ENCODE peak calls at places on chromosome 19, in six cellular contexts. One of them, this sample, is unnamed.

GRCh38 chr19:43700368-43701015 is 15.4 kb upstream of the IRGC start:
- DNase-seq in A549: no peak
- DNase-seq in WTC11: no peak
- DNase-seq in endothelial cell of umbilical vein: peak; percentile 69
- DNase-seq in H1: no peak
- DNase-seq in HepG2: no peak
- DNase-seq in this sample: no peak

GRCh38 chr19:566403-566802 is 6.0 kb upstream of the BSG start:
- DNase-seq in A549: no peak
- DNase-seq in WTC11: no peak
- DNase-seq in endothelial cell of umbilical vein: no peak
- DNase-seq in H1: no peak
- DNase-seq in HepG2: peak; percentile 81
- DNase-seq in this sample: peak; percentile 55

GRCh38 chr19:21833733-21834132 is 2.2 kb downstream of the ZNF43 start:
- DNase-seq in A549: no peak
- DNase-seq in WTC11: no peak
- DNase-seq in endothelial cell of umbilical vein: no peak
- DNase-seq in H1: no peak
- DNase-seq in HepG2: no peak
- DNase-seq in this sample: no peak

GRCh38 chr19:33971073-33971472 is 174.4 kb downstream of the KCTD15 start:
- DNase-seq in A549: no peak
- DNase-seq in WTC11: no peak
- DNase-seq in endothelial cell of umbilical vein: no peak
- DNase-seq in H1: no peak
- DNase-seq in HepG2: no peak
- DNase-seq in this sample: no peak

GRCh38 chr19:8020681-8021080 is 15.2 kb upstream of the ELAVL1 start:
- DNase-seq in A549: no peak
- DNase-seq in WTC11: no peak
- DNase-seq in endothelial cell of umbilical vein: no peak
- DNase-seq in H1: no peak
- DNase-seq in HepG2: no peak
- DNase-seq in this sample: no peak

GRCh38 chr19:18696023-18696422 is 12.5 kb downstream of the CRTC1 start:
- DNase-seq in A549: no peak
- DNase-seq in WTC11: no peak
- DNase-seq in endothelial cell of umbilical vein: no peak
- DNase-seq in H1: no peak
- DNase-seq in HepG2: no peak
- DNase-seq in this sample: peak; percentile 56

GRCh38 chr19:33064778-33065550 is at the start of gene RHPN2:
- DNase-seq in A549: peak; percentile 93
- DNase-seq in WTC11: peak; percentile 72
- DNase-seq in endothelial cell of umbilical vein: peak; percentile 57
- DNase-seq in H1: peak; percentile 82
- DNase-seq in HepG2: peak; percentile 43
- DNase-seq in this sample: peak; percentile 86

GRCh38 chr19:588758-589692 is 656 bp upstream of the HCN2 start:
- DNase-seq in A549: peak; percentile 64
- DNase-seq in WTC11: no peak
- DNase-seq in endothelial cell of umbilical vein: no peak
- DNase-seq in H1: no peak
- DNase-seq in HepG2: no peak
- DNase-seq in this sample: no peak

GRCh38 chr19:2064788-2065524 is 13.9 kb upstream of the MKNK2 start:
- DNase-seq in A549: no peak
- DNase-seq in WTC11: no peak
- DNase-seq in endothelial cell of umbilical vein: no peak
- DNase-seq in H1: no peak
- DNase-seq in HepG2: no peak
- DNase-seq in this sample: no peak

GRCh38 chr19:1577090-1577928 is 9.2 kb upstream of the MEX3D start:
- DNase-seq in A549: no peak
- DNase-seq in WTC11: no peak
- DNase-seq in endothelial cell of umbilical vein: no peak
- DNase-seq in H1: no peak
- DNase-seq in HepG2: no peak
- DNase-seq in this sample: no peak

GRCh38 chr19:23241433-23241832 is 8.8 kb downstream of the ZNF724 start:
- DNase-seq in A549: no peak
- DNase-seq in WTC11: no peak
- DNase-seq in endothelial cell of umbilical vein: no peak
- DNase-seq in H1: no peak
- DNase-seq in HepG2: no peak
- DNase-seq in this sample: no peak

GRCh38 chr19:10762656-10763055 is 44.8 kb downstream of the DNM2 start:
- DNase-seq in A549: peak; percentile 54
- DNase-seq in WTC11: no peak
- DNase-seq in endothelial cell of umbilical vein: no peak
- DNase-seq in H1: no peak
- DNase-seq in HepG2: no peak
- DNase-seq in this sample: no peak

GRCh38 chr19:10761443-10762242 is 43.8 kb downstream of the DNM2 start:
- DNase-seq in A549: no peak
- DNase-seq in WTC11: peak; percentile 56
- DNase-seq in endothelial cell of umbilical vein: no peak
- DNase-seq in H1: no peak
- DNase-seq in HepG2: no peak
- DNase-seq in this sample: no peak

GRCh38 chr19:10763399-10763798 is 45.5 kb downstream of the DNM2 start:
- DNase-seq in A549: no peak
- DNase-seq in WTC11: no peak
- DNase-seq in endothelial cell of umbilical vein: no peak
- DNase-seq in H1: no peak
- DNase-seq in HepG2: no peak
- DNase-seq in this sample: no peak

GRCh38 chr19:10758978-10759377 is 41.1 kb downstream of the DNM2 start:
- DNase-seq in A549: no peak
- DNase-seq in WTC11: no peak
- DNase-seq in endothelial cell of umbilical vein: no peak
- DNase-seq in H1: no peak
- DNase-seq in HepG2: no peak
- DNase-seq in this sample: no peak

GRCh38 chr19:10760268-10760944 is 42.5 kb downstream of the DNM2 start:
- DNase-seq in A549: no peak
- DNase-seq in WTC11: no peak
- DNase-seq in endothelial cell of umbilical vein: no peak
- DNase-seq in H1: no peak
- DNase-seq in HepG2: no peak
- DNase-seq in this sample: peak; percentile 57
- TF ChIP-seq JUN in A549: no peak
- TF ChIP-seq JUN in WTC11: no peak
- TF ChIP-seq JUN in endothelial cell of umbilical vein: no peak
- TF ChIP-seq JUN in H1: no peak
- TF ChIP-seq JUN in HepG2: no peak
- TF ChIP-seq JUN in this sample: no peak

DNA sequence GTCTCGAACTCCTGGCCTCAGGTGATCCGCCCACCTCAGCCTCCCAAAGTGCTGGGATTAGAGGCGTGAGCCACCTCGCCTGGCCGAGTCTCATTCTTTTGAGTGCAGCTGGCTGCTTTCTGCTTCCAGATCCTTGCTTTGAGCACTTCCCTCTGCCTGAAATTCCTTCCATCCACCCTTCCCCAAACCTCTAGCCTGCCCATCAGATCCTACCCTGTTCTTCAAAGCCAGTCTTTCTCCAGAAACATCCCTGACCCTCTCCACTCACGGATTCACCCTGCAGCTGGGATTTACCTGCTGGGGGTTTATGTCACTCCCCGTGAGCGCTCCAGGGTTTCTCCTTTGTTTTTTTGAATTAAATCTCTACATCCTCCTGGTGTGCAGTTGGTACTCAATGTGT is 13.1 kb upstream of the NPAS1 start:
- DNase-seq in A549: no peak
- DNase-seq in WTC11: no peak
- DNase-seq in endothelial cell of umbilical vein: no peak
- DNase-seq in H1: no peak
- DNase-seq in HepG2: no peak
- DNase-seq in this sample: no peak
- TF ChIP-seq JUN in A549: no peak
- TF ChIP-seq JUN in WTC11: no peak
- TF ChIP-seq JUN in endothelial cell of umbilical vein: no peak
- TF ChIP-seq JUN in H1: no peak
- TF ChIP-seq JUN in HepG2: no peak
- TF ChIP-seq JUN in this sample: no peak

GRCh38 chr19:54650108-54650666 is 12.6 kb upstream of the LILRB4 start:
- DNase-seq in A549: no peak
- DNase-seq in WTC11: no peak
- DNase-seq in endothelial cell of umbilical vein: no peak
- DNase-seq in H1: no peak
- DNase-seq in HepG2: no peak
- DNase-seq in this sample: no peak
- TF ChIP-seq JUN in A549: no peak
- TF ChIP-seq JUN in WTC11: no peak
- TF ChIP-seq JUN in endothelial cell of umbilical vein: no peak
- TF ChIP-seq JUN in H1: no peak
- TF ChIP-seq JUN in HepG2: no peak
- TF ChIP-seq JUN in this sample: no peak

DNA sequence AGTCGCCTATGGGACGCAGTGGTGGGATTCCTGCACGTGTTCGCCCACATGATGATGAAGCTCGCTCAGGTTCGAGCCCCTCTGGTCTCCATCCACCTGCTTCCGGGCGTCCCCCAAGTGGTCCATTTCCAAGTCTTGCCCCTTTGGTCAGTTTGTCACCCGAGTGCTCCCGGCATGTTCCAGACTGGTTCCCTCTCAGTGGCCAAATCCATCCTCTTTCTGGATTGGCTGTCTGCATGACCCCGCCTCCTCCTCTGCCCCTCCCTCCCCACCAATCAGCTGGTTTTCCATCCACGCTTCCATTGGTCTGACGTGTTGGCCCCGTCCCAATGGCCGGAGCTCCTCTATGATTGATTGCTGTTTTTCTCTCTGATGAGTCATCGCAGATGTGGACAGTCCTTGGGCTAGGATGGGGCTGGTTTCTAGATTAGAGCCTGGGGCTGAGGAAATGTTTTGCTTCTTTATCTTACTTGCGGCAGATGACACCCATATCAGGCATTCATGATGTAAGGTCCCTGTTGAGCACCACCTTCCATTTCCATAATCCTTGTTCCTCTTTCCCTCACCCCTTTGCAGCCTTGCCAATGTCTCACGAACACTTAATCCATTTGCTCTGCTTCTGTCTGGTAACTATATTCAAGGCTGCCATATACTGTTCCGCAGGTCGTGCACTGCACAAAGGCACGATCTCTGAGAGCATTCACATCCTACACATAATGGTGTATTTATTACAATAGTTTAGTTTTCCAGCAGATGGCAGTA is 73.8 kb downstream of the MAP4K1 start:
- DNase-seq in A549: peak; percentile 96
- DNase-seq in WTC11: peak; percentile 58
- DNase-seq in endothelial cell of umbilical vein: peak; percentile 78
- DNase-seq in H1: no peak
- DNase-seq in HepG2: peak; percentile 79
- DNase-seq in this sample: peak; percentile 99
- TF ChIP-seq JUN in A549: peak; percentile 19
- TF ChIP-seq JUN in WTC11: no peak
- TF ChIP-seq JUN in endothelial cell of umbilical vein: peak; percentile 80
- TF ChIP-seq JUN in H1: no peak
- TF ChIP-seq JUN in HepG2: no peak
- TF ChIP-seq JUN in this sample: peak; percentile 94

GRCh38 chr19:17538684-17539287 is 16.7 kb upstream of the COLGALT1 start:
- DNase-seq in A549: peak; percentile 17
- DNase-seq in WTC11: no peak
- DNase-seq in endothelial cell of umbilical vein: peak; percentile 9
- DNase-seq in H1: no peak
- DNase-seq in HepG2: no peak
- DNase-seq in this sample: no peak
- TF ChIP-seq JUN in A549: no peak
- TF ChIP-seq JUN in WTC11: no peak
- TF ChIP-seq JUN in endothelial cell of umbilical vein: no peak
- TF ChIP-seq JUN in H1: no peak
- TF ChIP-seq JUN in HepG2: no peak
- TF ChIP-seq JUN in this sample: no peak

GRCh38 chr19:48325265-48325910 is at the start of gene EMP3:
- DNase-seq in A549: peak; percentile 92
- DNase-seq in WTC11: peak; percentile 78
- DNase-seq in endothelial cell of umbilical vein: peak; percentile 80
- DNase-seq in H1: peak; percentile 78
- DNase-seq in HepG2: no peak
- DNase-seq in this sample: peak; percentile 94
- TF ChIP-seq JUN in A549: peak; percentile 14
- TF ChIP-seq JUN in WTC11: no peak
- TF ChIP-seq JUN in endothelial cell of umbilical vein: no peak
- TF ChIP-seq JUN in H1: no peak
- TF ChIP-seq JUN in HepG2: no peak
- TF ChIP-seq JUN in this sample: no peak

DNA sequence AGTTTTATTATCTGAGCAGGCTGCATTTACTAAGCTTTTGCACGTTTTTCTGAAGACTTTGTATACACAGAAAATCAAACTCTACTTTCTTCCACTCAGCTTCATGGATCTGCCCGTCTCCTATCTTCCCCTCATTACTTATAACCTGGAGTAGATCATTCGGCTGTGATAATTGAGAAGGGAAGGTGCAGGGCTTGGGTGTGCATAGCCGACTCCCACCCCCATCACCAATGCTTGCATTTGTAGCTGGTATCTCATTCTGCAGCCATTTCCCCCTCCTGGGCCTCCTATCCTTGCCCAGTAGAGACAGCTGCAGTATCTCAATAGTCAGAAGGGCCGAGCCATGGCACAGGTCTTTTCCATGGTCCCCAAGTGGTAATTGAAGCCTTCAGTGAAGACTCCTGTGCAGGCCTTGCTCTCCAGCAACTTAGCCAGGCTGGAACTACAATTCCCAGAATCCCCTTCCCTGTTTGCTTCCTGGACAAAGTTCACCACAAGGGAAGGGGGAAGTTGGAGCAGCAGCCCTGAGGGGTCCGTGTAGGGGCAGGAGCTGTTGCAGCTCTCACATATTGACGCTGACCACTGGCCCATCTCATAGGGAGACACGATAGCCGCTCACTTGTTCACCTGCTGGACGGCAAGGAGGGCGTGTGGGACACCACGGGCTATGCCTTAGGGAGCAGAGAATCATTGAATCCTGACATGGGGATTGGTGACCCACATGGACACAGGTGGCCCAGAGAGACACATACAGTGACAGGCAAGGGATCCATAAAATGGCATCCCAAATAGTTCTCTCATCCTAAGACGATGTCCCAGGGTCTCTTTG is 2.1 kb upstream of the SIGLEC8 start:
- DNase-seq in A549: peak; percentile 33
- DNase-seq in WTC11: peak; percentile 44
- DNase-seq in endothelial cell of umbilical vein: peak; percentile 9
- DNase-seq in H1: no peak
- DNase-seq in HepG2: peak; percentile 21
- DNase-seq in this sample: peak; percentile 60
- TF ChIP-seq JUN in A549: no peak
- TF ChIP-seq JUN in WTC11: no peak
- TF ChIP-seq JUN in endothelial cell of umbilical vein: no peak
- TF ChIP-seq JUN in H1: no peak
- TF ChIP-seq JUN in HepG2: no peak
- TF ChIP-seq JUN in this sample: peak; percentile 19